ENCODE peak calls at places on chromosomes 4 and X, in five cellular contexts. One of them, this sample, is unnamed.

GRCh38 chr4:2902126-2902525 is 58.5 kb downstream of the ADD1 start:
- DNase-seq in ovary: no peak
- DNase-seq in uterus: no peak
- DNase-seq in IMR-90: no peak
- DNase-seq in adrenal gland: no peak
- DNase-seq in this sample: no peak

GRCh38 chrX:79174949-79175644 is 30.6 kb downstream of the GPR174 start:
- DNase-seq in IMR-90: no peak
- DNase-seq in uterus: no peak
- DNase-seq in ovary: no peak
- DNase-seq in adrenal gland: no peak
- DNase-seq in this sample: no peak

GRCh38 chr4:155679343-155679742 is 12.7 kb downstream of the GUCY1A1 start:
- DNase-seq in ovary: no peak
- DNase-seq in adrenal gland: no peak
- DNase-seq in IMR-90: peak
- DNase-seq in uterus: peak
- DNase-seq in this sample: peak

GRCh38 chr4:106201373-106201772 is 114.6 kb downstream of the TBCK start:
- DNase-seq in uterus: no peak
- DNase-seq in adrenal gland: no peak
- DNase-seq in IMR-90: peak
- DNase-seq in ovary: no peak
- DNase-seq in this sample: peak

GRCh38 chrX:24090300-24091200 is 35.8 kb downstream of the EIF2S3 start:
- DNase-seq in uterus: no peak
- DNase-seq in ovary: no peak
- DNase-seq in IMR-90: no peak
- DNase-seq in adrenal gland: peak
- DNase-seq in this sample: no peak

GRCh38 chr4:13986533-13986932 is 359.0 kb upstream of the BOD1L1 start:
- DNase-seq in uterus: no peak
- DNase-seq in adrenal gland: no peak
- DNase-seq in IMR-90: no peak
- DNase-seq in ovary: no peak
- DNase-seq in this sample: no peak

GRCh38 chr4:25505637-25505991 is 128.6 kb downstream of the ANAPC4 start:
- DNase-seq in uterus: no peak
- DNase-seq in adrenal gland: no peak
- DNase-seq in ovary: no peak
- DNase-seq in IMR-90: no peak
- DNase-seq in this sample: no peak

GRCh38 chr4:55132775-55133174 is 7.4 kb upstream of the KDR start:
- DNase-seq in IMR-90: no peak
- DNase-seq in uterus: no peak
- DNase-seq in adrenal gland: no peak
- DNase-seq in ovary: no peak
- DNase-seq in this sample: no peak

GRCh38 chr4:42492977-42493376 is 95.7 kb downstream of the SHISA3 start:
- DNase-seq in IMR-90: no peak
- DNase-seq in uterus: no peak
- DNase-seq in adrenal gland: no peak
- DNase-seq in ovary: no peak
- DNase-seq in this sample: no peak

GRCh38 chr4:6474053-6474568 is 1.7 kb upstream of the PPP2R2C start:
- DNase-seq in adrenal gland: peak
- DNase-seq in ovary: no peak
- DNase-seq in IMR-90: no peak
- DNase-seq in uterus: no peak
- DNase-seq in this sample: peak
- TF ChIP-seq CTCF in adrenal gland: no peak
- TF ChIP-seq CTCF in ovary: no peak
- TF ChIP-seq CTCF in IMR-90: peak
- TF ChIP-seq CTCF in uterus: peak
- TF ChIP-seq CTCF in this sample: peak

GRCh38 chr4:129098578-129098977 is 2.6 kb downstream of the C4orf33 start:
- DNase-seq in uterus: no peak
- DNase-seq in ovary: no peak
- DNase-seq in IMR-90: no peak
- DNase-seq in adrenal gland: no peak
- DNase-seq in this sample: no peak

GRCh38 chr4:129094347-129094746 is 1.0 kb upstream of the SCLT1 start:
- DNase-seq in adrenal gland: no peak
- DNase-seq in IMR-90: no peak
- DNase-seq in ovary: no peak
- DNase-seq in uterus: no peak
- DNase-seq in this sample: no peak

GRCh38 chr4:129095811-129096454 is at the start of gene C4orf33:
- DNase-seq in uterus: peak
- DNase-seq in adrenal gland: peak
- DNase-seq in IMR-90: peak
- DNase-seq in ovary: peak
- DNase-seq in this sample: peak

GRCh38 chr4:129092636-129093172 is 635 bp downstream of the SCLT1 start:
- DNase-seq in adrenal gland: no peak
- DNase-seq in IMR-90: peak
- DNase-seq in ovary: no peak
- DNase-seq in uterus: no peak
- DNase-seq in this sample: peak

DNA sequence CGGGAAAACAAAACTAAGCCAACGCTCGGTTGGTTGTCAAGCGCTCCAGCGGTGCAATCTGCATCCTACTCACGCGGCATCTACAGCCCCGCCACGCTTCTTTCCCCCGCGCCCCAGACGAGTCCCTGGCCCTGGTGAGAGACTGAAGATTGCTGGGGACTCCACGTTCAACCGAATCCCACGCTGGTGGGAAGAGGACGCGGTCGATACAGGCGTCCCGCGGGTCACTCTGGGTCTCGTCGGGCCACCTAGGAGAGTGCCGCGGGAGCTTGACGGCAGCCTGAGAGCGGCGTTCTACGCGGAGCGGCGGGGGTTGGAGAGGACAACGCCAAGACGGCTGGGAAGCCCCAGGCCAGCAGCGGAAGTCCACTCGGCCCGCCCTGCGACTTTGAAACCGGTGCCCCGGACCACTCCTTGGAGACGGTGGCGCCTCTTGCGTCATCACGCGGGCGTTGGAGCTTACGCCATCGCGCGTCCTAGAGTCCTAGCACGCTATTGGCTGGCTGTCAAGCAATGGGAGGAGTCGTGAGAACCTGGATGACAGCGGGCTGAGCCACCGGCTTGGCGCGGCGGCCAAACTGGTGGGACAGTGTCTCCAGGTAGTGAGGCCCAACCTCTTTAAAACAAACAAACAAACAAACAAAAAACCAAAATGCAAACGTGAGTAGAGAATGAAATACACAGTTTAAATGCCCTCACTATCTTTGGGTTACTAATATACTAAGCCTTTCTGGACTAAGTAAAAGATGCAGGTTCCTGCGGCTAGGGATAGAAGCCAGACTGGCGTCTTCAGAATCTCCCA is at the start of gene SCLT1:
- DNase-seq in IMR-90: peak
- DNase-seq in ovary: peak
- DNase-seq in uterus: peak
- DNase-seq in adrenal gland: peak
- DNase-seq in this sample: peak
- TF ChIP-seq POLR2A in IMR-90: peak
- TF ChIP-seq POLR2A in ovary: peak
- TF ChIP-seq POLR2A in uterus: peak
- TF ChIP-seq POLR2A in adrenal gland: peak
- TF ChIP-seq POLR2A in this sample: peak

DNA sequence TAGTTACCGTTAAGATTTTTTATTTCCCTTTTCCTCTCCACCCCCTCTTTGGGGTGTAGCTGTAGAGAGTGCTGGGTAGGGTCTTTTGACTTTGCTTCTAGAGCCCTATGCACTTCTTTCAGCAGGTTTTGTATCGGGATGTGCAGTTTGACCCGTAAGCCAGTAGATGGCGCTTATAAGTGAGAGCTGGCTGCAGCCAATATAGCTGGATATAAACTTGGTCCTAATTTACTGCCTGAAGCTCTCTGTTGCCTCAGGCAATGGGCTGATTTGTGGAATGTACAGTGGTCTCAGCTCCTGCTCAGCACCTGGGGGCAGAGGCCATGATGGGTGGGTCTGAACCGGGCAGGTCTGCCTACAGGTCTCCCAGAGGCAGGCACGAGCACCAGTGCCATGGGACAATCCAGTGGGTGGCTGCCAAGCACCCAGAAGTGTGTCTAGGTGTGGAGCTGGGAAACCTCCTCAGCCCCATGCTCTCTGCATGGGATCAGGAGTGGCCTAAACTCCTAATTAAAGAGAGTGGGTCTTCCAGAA is 146.5 kb downstream of the SPANXN1 start:
- DNase-seq in adrenal gland: no peak
- DNase-seq in uterus: no peak
- DNase-seq in ovary: no peak
- DNase-seq in IMR-90: no peak
- DNase-seq in this sample: peak
- TF ChIP-seq CTCF in adrenal gland: peak
- TF ChIP-seq CTCF in uterus: no peak
- TF ChIP-seq CTCF in ovary: no peak
- TF ChIP-seq CTCF in IMR-90: no peak
- TF ChIP-seq CTCF in this sample: peak

GRCh38 chrX:120309873-120310730 is 1.2 kb downstream of the TMEM255A start:
- DNase-seq in IMR-90: no peak
- DNase-seq in ovary: peak
- DNase-seq in uterus: peak
- DNase-seq in adrenal gland: no peak
- DNase-seq in this sample: peak
- TF ChIP-seq POLR2A in IMR-90: no peak
- TF ChIP-seq POLR2A in ovary: no peak
- TF ChIP-seq POLR2A in uterus: no peak
- TF ChIP-seq POLR2A in adrenal gland: no peak
- TF ChIP-seq POLR2A in this sample: no peak

DNA sequence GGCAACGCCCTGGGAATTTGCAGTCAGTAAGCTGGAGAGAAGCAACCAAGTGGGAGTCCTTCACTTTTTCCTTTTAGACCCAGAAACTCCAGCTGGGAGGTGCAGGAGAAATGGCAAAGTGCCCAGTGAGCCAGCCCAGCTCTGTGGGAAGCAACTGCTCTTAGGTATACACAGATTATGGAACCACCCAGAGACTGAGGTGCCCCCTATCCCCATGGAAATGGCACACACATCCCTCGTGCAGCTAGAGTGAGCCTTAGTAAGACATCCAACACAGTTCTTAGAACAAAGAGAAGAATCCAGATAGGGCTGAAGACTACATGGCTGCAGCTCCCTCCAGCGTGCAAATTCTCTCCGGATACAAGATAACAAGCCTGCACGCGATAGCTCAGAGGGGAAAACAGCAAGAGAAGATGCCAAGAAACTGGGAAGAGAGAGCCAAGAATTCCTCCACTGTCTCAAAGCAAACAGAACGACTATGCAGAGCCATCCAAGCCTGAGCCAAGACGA is 26.6 kb upstream of the IRAK1 start:
- DNase-seq in IMR-90: peak
- DNase-seq in ovary: peak
- DNase-seq in adrenal gland: peak
- DNase-seq in uterus: peak
- DNase-seq in this sample: no peak
- TF ChIP-seq CTCF in IMR-90: peak
- TF ChIP-seq CTCF in ovary: peak
- TF ChIP-seq CTCF in adrenal gland: no peak
- TF ChIP-seq CTCF in uterus: no peak
- TF ChIP-seq CTCF in this sample: no peak

DNA sequence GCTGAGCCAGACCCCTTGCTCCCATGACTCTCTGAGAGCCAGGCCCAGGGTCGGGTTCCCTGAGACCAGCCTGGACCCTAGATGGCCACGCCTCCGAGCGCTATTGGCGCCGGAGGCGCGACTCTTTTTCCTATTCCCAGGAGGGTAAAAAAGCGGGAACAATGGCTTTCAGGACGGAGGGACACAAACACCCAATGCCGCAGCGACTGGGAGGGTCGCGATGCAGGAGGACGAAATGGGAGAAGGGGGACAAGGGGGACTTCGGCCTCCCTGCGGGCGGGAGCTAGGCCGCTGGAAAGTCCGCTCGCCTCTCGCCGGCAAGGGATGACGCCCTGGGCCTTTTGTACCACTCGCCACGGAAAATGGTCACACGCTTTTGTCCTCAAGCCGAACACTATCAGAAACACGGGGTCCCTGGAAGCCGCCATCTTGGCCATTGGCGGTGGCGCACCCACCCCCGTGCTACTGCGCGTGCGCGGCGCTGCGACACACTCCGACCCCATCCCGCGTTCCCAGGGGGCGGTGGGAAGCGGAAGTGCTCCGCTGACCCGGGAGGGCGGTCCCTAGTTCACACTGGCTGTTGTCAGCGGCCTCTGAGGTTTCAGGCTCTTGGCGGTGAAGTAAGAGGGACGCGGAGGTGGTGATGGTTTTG is 98.4 kb downstream of the ZNF674 start:
- DNase-seq in ovary: peak
- DNase-seq in IMR-90: peak
- DNase-seq in uterus: peak
- DNase-seq in adrenal gland: peak
- DNase-seq in this sample: peak
- TF ChIP-seq POLR2A in ovary: peak
- TF ChIP-seq POLR2A in IMR-90: peak
- TF ChIP-seq POLR2A in uterus: peak
- TF ChIP-seq POLR2A in adrenal gland: peak
- TF ChIP-seq POLR2A in this sample: peak

DNA sequence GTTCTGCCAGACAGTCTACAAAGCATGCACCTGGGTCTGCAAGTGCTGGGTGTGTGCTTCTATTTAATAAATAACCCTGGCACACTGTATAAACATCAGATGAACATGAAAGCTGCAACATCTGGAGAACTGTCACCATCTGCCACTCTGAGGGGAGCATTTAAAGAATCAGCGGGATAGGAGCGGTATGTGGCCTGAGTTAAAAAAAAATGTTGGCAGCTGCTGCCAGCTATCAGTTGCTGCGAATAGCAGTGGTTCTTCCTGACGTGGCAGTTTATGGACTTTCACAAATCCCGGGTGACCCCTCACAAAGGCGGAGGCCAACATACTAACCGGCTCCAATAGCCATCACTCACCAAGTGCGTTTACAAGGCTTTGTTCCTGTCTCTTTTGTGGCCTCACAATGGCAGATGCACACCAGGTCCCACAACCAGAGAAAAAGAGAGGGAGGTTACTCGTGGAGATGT is 95.1 kb downstream of the RASL11B start:
- DNase-seq in IMR-90: peak
- DNase-seq in ovary: peak
- DNase-seq in uterus: peak
- DNase-seq in adrenal gland: no peak
- DNase-seq in this sample: no peak
- TF ChIP-seq CTCF in IMR-90: no peak
- TF ChIP-seq CTCF in ovary: no peak
- TF ChIP-seq CTCF in uterus: no peak
- TF ChIP-seq CTCF in adrenal gland: no peak
- TF ChIP-seq CTCF in this sample: no peak

GRCh38 chrX:130902783-130903613 is at the start of gene ENOX2:
- DNase-seq in IMR-90: peak
- DNase-seq in adrenal gland: peak
- DNase-seq in uterus: peak
- DNase-seq in ovary: peak
- DNase-seq in this sample: peak
- TF ChIP-seq POLR2A in IMR-90: peak
- TF ChIP-seq POLR2A in adrenal gland: peak
- TF ChIP-seq POLR2A in uterus: peak
- TF ChIP-seq POLR2A in ovary: peak
- TF ChIP-seq POLR2A in this sample: peak

GRCh38 chrX:106692425-106693075 is 34.0 kb upstream of the RNF128 start:
- DNase-seq in uterus: no peak
- DNase-seq in IMR-90: no peak
- DNase-seq in adrenal gland: no peak
- DNase-seq in ovary: no peak
- DNase-seq in this sample: no peak
- TF ChIP-seq CTCF in uterus: no peak
- TF ChIP-seq CTCF in IMR-90: no peak
- TF ChIP-seq CTCF in adrenal gland: no peak
- TF ChIP-seq CTCF in ovary: no peak
- TF ChIP-seq CTCF in this sample: no peak

This sample was measured in NB4.